ENCODE peak calls at places on chromosomes 6 and 20, in nine cellular contexts. R is GM23248; H is Peyer's patch; U is transverse colon; N is lower lobe of right lung; S is H7; T is bronchial epithelial cell; L is effector memory CD4-positive, alpha-beta T cell; Y is dorsolateral prefrontal cortex. O is an unnamed sample.

GRCh38 chr6:138104618-138105213 is 2.5 kb downstream of the PERP start:
- DNase-seq in N (no peak), R (no peak), Y (no peak), T (peak), S (no peak), L (no peak), U (no peak), H (no peak), O (no peak)

GRCh38 chr6:44133003-44133931 is 5.9 kb downstream of the TMEM63B start:
- DNase-seq in T (peak), R (peak), U (peak), N (peak), L (no peak), S (peak), Y (peak), H (peak), O (peak)

GRCh38 chr6:113011803-113012202 is 664.7 kb downstream of the RFPL4B start:
- DNase-seq in S (no peak), Y (no peak), N (no peak), R (peak), H (no peak), U (no peak), T (no peak), L (no peak), O (peak)

GRCh38 chr6:127520061-127520460 is 926 bp upstream of the MTCL3 start:
- DNase-seq in T (no peak), Y (no peak), H (no peak), S (no peak), R (peak), L (no peak), U (no peak), N (no peak), O (no peak)

GRCh38 chr6:8644306-8644705 is 209.0 kb upstream of the SLC35B3 start:
- DNase-seq in S (no peak), H (no peak), R (no peak), N (no peak), T (no peak), L (no peak), Y (no peak), U (no peak), O (no peak)

GRCh38 chr20:46135856-46136633 is 17.9 kb downstream of the CD40 start:
- DNase-seq in N (no peak), L (no peak), R (no peak), H (no peak), Y (no peak), U (no peak), S (peak), T (no peak), O (no peak)

GRCh38 chr6:148678682-148679081 is 68.1 kb upstream of the UST start:
- DNase-seq in L (no peak), S (no peak), U (no peak), T (no peak), H (no peak), Y (no peak), R (no peak), N (no peak), O (no peak)

GRCh38 chr20:52847029-52847660 is 125.0 kb upstream of the TSHZ2 start:
- DNase-seq in H (no peak), T (peak), Y (no peak), S (no peak), U (no peak), R (no peak), N (no peak), L (no peak), O (no peak)

GRCh38 chr20:11261533-11262000 is 587.8 kb upstream of the JAG1 start:
- DNase-seq in R (peak), S (no peak), T (peak), L (no peak), H (no peak), U (no peak), Y (no peak), N (no peak), O (peak)

GRCh38 chr6:128572286-128572685 is 51.9 kb upstream of the PTPRK start:
- DNase-seq in T (no peak), N (no peak), U (no peak), H (no peak), L (no peak), S (no peak), Y (no peak), R (peak), O (peak)

GRCh38 chr20:7856756-7857155 is 83.5 kb downstream of the HAO1 start:
- DNase-seq in S (no peak), T (peak), H (no peak), R (peak), Y (no peak), L (no peak), U (no peak), N (no peak), O (peak)

GRCh38 chr6:124798942-124799496 is 163.2 kb upstream of the RNF217 start:
- DNase-seq in U (no peak), H (no peak), Y (no peak), T (no peak), R (peak), S (no peak), N (no peak), L (no peak), O (no peak)

GRCh38 chr6:109336221-109336955 is 45.9 kb downstream of the CD164 start:
- DNase-seq in N (no peak), R (peak), L (no peak), H (peak), U (peak), T (peak), Y (no peak), S (no peak), O (peak)

GRCh38 chr20:41006936-41007871 is 21.4 kb upstream of the TOP1 start:
- DNase-seq in L (no peak), R (no peak), N (no peak), S (no peak), Y (no peak), T (no peak), H (no peak), U (no peak), O (no peak)

GRCh38 chr6:35008858-35009257 is 119.8 kb downstream of the ANKS1A start:
- DNase-seq in N (no peak), T (no peak), S (no peak), H (no peak), U (no peak), R (no peak), Y (peak), L (no peak), O (no peak)

GRCh38 chr6:36202101-36202500 is 5.6 kb downstream of the BRPF3 start:
- DNase-seq in S (no peak), T (no peak), H (no peak), N (no peak), Y (no peak), R (no peak), L (no peak), U (no peak), O (no peak)

GRCh38 chr6:36200998-36201596 is 4.6 kb downstream of the BRPF3 start:
- DNase-seq in H (no peak), T (no peak), Y (no peak), N (no peak), U (no peak), S (peak), R (no peak), L (no peak), O (no peak)

GRCh38 chr6:36200154-36200891 is 3.8 kb downstream of the BRPF3 start:
- DNase-seq in N (no peak), R (no peak), L (no peak), T (no peak), Y (no peak), U (no peak), H (no peak), S (peak), O (no peak)

GRCh38 chr6:36204068-36204753 is 7.7 kb downstream of the BRPF3 start:
- DNase-seq in R (no peak), L (peak), S (peak), U (no peak), N (no peak), T (no peak), Y (no peak), H (peak), O (no peak)

DNA sequence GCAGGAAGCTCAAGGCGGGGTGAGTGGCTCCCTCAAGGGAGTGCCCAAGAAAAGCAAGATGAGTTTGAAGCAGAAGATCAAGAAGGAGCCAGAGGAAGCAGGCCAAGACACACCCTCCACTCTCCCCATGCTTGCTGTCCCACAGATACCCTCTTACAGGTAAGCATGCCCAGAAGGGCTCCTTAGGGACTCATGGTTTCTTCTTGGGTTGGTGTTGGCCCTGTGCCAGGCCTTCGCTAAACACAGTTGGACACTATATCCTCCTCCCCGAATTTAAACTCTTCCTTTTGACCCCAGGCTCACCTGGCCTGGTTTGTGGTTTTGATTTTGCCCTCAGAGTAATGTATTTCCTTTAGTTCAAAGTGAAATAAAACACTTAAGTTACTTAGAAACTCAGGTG is 5.1 kb downstream of the BRPF3 start:
- DNase-seq in S (peak), H (no peak), N (no peak), T (no peak), U (no peak), R (no peak), Y (no peak), L (no peak), O (no peak)
- H3K4me3 ChIP-seq in S (no peak), H (no peak), N (no peak), T (no peak), U (no peak), R (no peak), Y (no peak), L (no peak), O (no peak)

GRCh38 chr20:21102252-21102609 is 3.9 kb downstream of the LINC00237 start:
- DNase-seq in Y (no peak), H (peak), N (peak), S (peak), U (no peak), T (no peak), R (no peak), L (no peak), O (no peak)
- H3K4me3 ChIP-seq in Y (peak), H (peak), N (peak), S (peak), U (peak), T (no peak), R (no peak), L (peak), O (no peak)

GRCh38 chr6:123338394-123338793 is 298.4 kb downstream of the TRDN start:
- DNase-seq in R (no peak), T (no peak), N (no peak), S (no peak), Y (no peak), U (no peak), H (no peak), L (no peak), O (no peak)
- H3K4me3 ChIP-seq in R (no peak), T (no peak), N (no peak), S (no peak), Y (no peak), U (no peak), H (no peak), L (no peak), O (no peak)

GRCh38 chr20:17869295-17869994 is 99.1 kb downstream of the SNX5 start:
- DNase-seq in S (no peak), L (no peak), Y (no peak), U (no peak), R (no peak), H (no peak), N (no peak), T (no peak), O (no peak)
- H3K4me3 ChIP-seq in S (no peak), L (no peak), Y (no peak), U (no peak), R (peak), H (no peak), N (no peak), T (no peak), O (no peak)

GRCh38 chr6:163420315-163420667 is 5.8 kb downstream of the QKI start:
- DNase-seq in L (no peak), S (no peak), R (peak), N (no peak), Y (no peak), H (no peak), U (no peak), T (no peak), O (no peak)

GRCh38 chr6:163417595-163417994 is 3.1 kb downstream of the QKI start:
- DNase-seq in R (peak), S (no peak), H (no peak), Y (no peak), L (no peak), T (peak), N (no peak), U (no peak), O (no peak)

GRCh38 chr6:163422574-163422973 is 8.1 kb downstream of the QKI start:
- DNase-seq in H (no peak), T (no peak), N (no peak), L (no peak), U (no peak), R (no peak), S (no peak), Y (no peak), O (no peak)

GRCh38 chr6:163418273-163419029 is 3.9 kb downstream of the QKI start:
- DNase-seq in U (no peak), S (no peak), H (no peak), L (no peak), N (no peak), T (no peak), Y (no peak), R (peak), O (peak)

GRCh38 chr6:163419413-163420314 is 5.1 kb downstream of the QKI start:
- DNase-seq in R (peak), L (no peak), T (peak), S (no peak), Y (no peak), N (no peak), U (no peak), H (no peak), O (peak)
- H3K4me3 ChIP-seq in R (peak), L (no peak), T (peak), S (no peak), Y (peak), N (peak), U (no peak), H (no peak), O (peak)

GRCh38 chr20:710762-711120 is 35.1 kb upstream of the SCRT2 start:
- DNase-seq in N (no peak), Y (no peak), S (no peak), L (no peak), U (no peak), R (no peak), T (no peak), H (no peak), O (no peak)

GRCh38 chr20:711526-711925 is 35.9 kb upstream of the SCRT2 start:
- DNase-seq in T (no peak), N (no peak), S (no peak), L (no peak), Y (no peak), H (no peak), U (no peak), R (no peak), O (no peak)

GRCh38 chr20:708956-709355 is 33.4 kb upstream of the SCRT2 start:
- DNase-seq in S (no peak), L (no peak), Y (no peak), N (no peak), U (no peak), H (no peak), T (no peak), R (no peak), O (no peak)

GRCh38 chr20:709421-709820 is 33.8 kb upstream of the SCRT2 start:
- DNase-seq in U (no peak), N (no peak), Y (no peak), R (peak), T (no peak), S (no peak), H (no peak), L (no peak), O (no peak)

GRCh38 chr20:709864-710761 is 34.5 kb upstream of the SCRT2 start:
- DNase-seq in L (no peak), U (no peak), H (no peak), S (peak), R (no peak), Y (no peak), T (no peak), N (no peak), O (no peak)
- H3K4me3 ChIP-seq in L (no peak), U (no peak), H (no peak), S (peak), R (no peak), Y (no peak), T (no peak), N (no peak), O (no peak)